ENCODE peak calls at places on chromosomes 7 and 10, in seven cellular contexts. F is HepG2, W is H1, H is GM12891, R is GM12892, B is SK-N-SH, G is K562. A is an unnamed sample.
A peak's percentile ranks its signal among the peaks of the same experiment; 100 is the strongest.

GRCh38 chr10:11416974-11417373 is 194.5 kb downstream of the USP6NL start:
- DNase-seq in F (no peak), W (no peak), H (no peak), R (no peak), B (no peak), G (no peak), A (no peak)

GRCh38 chr10:24811906-24812305 is 88.2 kb upstream of the ARHGAP21 start:
- DNase-seq in F (peak; percentile 52), W (no peak), H (no peak), R (no peak), B (no peak), G (no peak), A (no peak)

GRCh38 chr10:77251297-77252013 is 386.2 kb downstream of the KCNMA1 start:
- DNase-seq in F (peak; percentile 8), W (no peak), H (no peak), R (no peak), B (peak; percentile 58), G (peak; percentile 26), A (no peak)

GRCh38 chr7:25951414-25952276 is 200.4 kb upstream of the NFE2L3 start:
- DNase-seq in F (no peak), W (no peak), H (no peak), R (no peak), B (peak; percentile 39), G (no peak), A (no peak)

GRCh38 chr10:32983333-32983909 is 25.4 kb upstream of the ITGB1 start:
- DNase-seq in F (peak; percentile 77), W (no peak), H (no peak), R (no peak), B (peak; percentile 46), G (no peak), A (no peak)

GRCh38 chr7:7002416-7003062 is 176.5 kb upstream of the CCZ1B start:
- DNase-seq in F (no peak), W (peak; percentile 1), H (no peak), R (no peak), B (no peak), G (no peak), A (no peak)

GRCh38 chr7:99497771-99498545 is 2.1 kb downstream of the ZNF394 start:
- DNase-seq in F (no peak), W (no peak), H (no peak), R (no peak), B (no peak), G (no peak), A (no peak)

GRCh38 chr7:124937076-124937475 is 7.5 kb upstream of the POT1 start:
- DNase-seq in F (no peak), W (no peak), H (no peak), R (no peak), B (no peak), G (no peak), A (no peak)

GRCh38 chr7:129499915-129500463 is 2.3 kb upstream of the SMKR1 start:
- DNase-seq in F (no peak), W (no peak), H (no peak), R (peak; percentile 28), B (no peak), G (no peak), A (peak; percentile 26)

GRCh38 chr10:78927257-78927995 is 141.3 kb upstream of the ZMIZ1 start:
- DNase-seq in F (no peak), W (no peak), H (no peak), R (no peak), B (no peak), G (no peak), A (no peak)

GRCh38 chr7:83921798-83922607 is 272.6 kb downstream of the SEMA3A start:
- DNase-seq in F (no peak), W (no peak), H (no peak), R (no peak), B (peak; percentile 53), G (no peak), A (no peak)

GRCh38 chr10:102813734-102814455 is 23.3 kb downstream of the CYP17A1 start:
- DNase-seq in F (peak; percentile 58), W (no peak), H (no peak), R (no peak), B (no peak), G (peak; percentile 44), A (no peak)

GRCh38 chr7:12607134-12607533 is 36.6 kb downstream of the SCIN start:
- DNase-seq in F (no peak), W (no peak), H (no peak), R (no peak), B (peak; percentile 39), G (no peak), A (no peak)

GRCh38 chr10:79206300-79207095 is 137.7 kb downstream of the ZMIZ1 start:
- DNase-seq in F (no peak), W (no peak), H (no peak), R (no peak), B (no peak), G (no peak), A (no peak)

GRCh38 chr7:30926323-30926722 is 14.7 kb downstream of the AQP1 start:
- DNase-seq in F (no peak), W (no peak), H (peak; percentile 1), R (no peak), B (peak; percentile 85), G (peak; percentile 19), A (no peak)

GRCh38 chr7:114527589-114527988 is 113.0 kb downstream of the FOXP2 start:
- DNase-seq in F (no peak), W (no peak), H (no peak), R (no peak), B (no peak), G (no peak), A (no peak)

GRCh38 chr7:44534087-44534486 is 7.0 kb downstream of the NPC1L1 start:
- DNase-seq in F (no peak), W (no peak), H (no peak), R (no peak), B (no peak), G (no peak), A (no peak)

GRCh38 chr7:78780560-78780959 is 672.9 kb downstream of the MAGI2 start:
- DNase-seq in F (no peak), W (no peak), H (no peak), R (no peak), B (no peak), G (no peak), A (no peak)

GRCh38 chr7:157722137-157723060 is 385.6 kb downstream of the DNAJB6 start:
- DNase-seq in F (no peak), W (no peak), H (no peak), R (no peak), B (no peak), G (no peak), A (no peak)

DNA sequence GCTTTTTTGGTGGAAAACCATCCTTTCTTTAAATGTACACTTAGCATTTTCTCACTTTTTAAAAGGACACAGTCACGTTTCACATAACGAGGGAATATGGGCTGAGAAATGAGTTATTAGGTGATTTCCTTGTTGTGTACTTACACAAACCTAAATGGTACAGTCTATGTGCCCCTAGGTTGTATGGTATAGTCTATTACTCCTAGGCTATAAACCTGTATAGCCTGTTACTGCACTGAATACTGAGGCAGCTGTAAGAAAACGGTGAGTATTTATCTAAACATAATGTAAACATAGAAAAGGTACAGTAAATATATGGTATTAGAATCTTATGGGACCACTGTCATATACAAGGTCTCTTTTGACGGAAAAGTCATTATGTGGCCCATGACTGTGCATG is 913.5 kb upstream of the GHITM start:
- DNase-seq in F (no peak), W (no peak), H (no peak), R (no peak), B (no peak), G (no peak), A (no peak)
- TF ChIP-seq TAF1 in F (no peak), W (no peak), H (no peak), R (no peak), B (no peak), G (no peak), A (no peak)

DNA sequence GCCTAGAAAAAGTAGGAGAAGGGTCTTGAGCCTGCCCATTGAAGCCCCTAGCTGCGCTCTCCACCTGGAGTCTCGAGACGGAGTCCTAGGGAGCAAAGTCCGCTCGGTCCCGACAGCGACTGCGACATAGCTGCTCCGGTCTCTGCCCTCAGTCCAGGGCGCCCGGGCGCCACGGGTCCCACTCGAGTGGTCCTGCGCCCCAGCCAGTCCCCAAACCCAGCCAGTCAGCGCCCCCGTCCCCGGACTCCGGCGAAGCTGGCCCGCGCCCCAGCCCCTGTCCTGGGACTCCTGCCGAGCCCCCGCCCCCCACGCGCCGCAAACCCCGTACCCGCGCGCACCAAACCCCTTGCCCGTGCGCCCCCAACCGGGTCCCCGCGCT is 480 bp downstream of the TNS3 start:
- DNase-seq in F (no peak), W (no peak), H (no peak), R (no peak), B (peak; percentile 59), G (no peak), A (no peak)
- TF ChIP-seq TAF1 in F (no peak), W (peak; percentile 5), H (no peak), R (no peak), B (no peak), G (no peak), A (no peak)

DNA sequence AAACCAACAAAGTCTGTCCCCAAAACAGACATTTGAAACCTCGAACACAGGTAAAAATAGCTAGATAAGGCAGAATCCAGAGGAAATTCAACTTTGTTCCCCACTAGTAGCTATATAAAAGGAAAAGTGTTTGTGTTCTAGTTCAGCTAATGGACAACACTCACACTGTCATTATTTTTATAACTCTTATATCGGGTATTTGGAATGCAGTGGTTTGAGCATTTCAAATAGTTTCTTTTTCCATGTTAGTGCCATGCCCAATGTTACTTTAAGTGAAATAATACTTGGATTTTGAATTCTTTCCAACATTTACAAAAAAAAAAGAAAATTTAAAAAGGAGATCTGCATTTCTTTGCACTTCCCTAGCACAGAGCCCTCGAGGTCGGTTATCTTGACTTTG is 213.6 kb downstream of the DOCK4 start:
- DNase-seq in F (no peak), W (no peak), H (no peak), R (no peak), B (no peak), G (no peak), A (no peak)
- TF ChIP-seq TAF1 in F (no peak), W (no peak), H (no peak), R (no peak), B (no peak), G (no peak), A (no peak)

GRCh38 chr7:41217306-41217705 is 485.6 kb downstream of the INHBA start:
- DNase-seq in F (no peak), W (no peak), H (no peak), R (no peak), B (no peak), G (no peak), A (no peak)

GRCh38 chr7:41224063-41224763 is 478.7 kb downstream of the INHBA start:
- DNase-seq in F (no peak), W (no peak), H (no peak), R (no peak), B (no peak), G (no peak), A (no peak)

GRCh38 chr7:41222704-41223103 is 480.2 kb downstream of the INHBA start:
- DNase-seq in F (no peak), W (no peak), H (no peak), R (no peak), B (no peak), G (no peak), A (no peak)

GRCh38 chr7:41220275-41220674 is 482.6 kb downstream of the INHBA start:
- DNase-seq in F (no peak), W (no peak), H (no peak), R (no peak), B (no peak), G (no peak), A (no peak)

DNA sequence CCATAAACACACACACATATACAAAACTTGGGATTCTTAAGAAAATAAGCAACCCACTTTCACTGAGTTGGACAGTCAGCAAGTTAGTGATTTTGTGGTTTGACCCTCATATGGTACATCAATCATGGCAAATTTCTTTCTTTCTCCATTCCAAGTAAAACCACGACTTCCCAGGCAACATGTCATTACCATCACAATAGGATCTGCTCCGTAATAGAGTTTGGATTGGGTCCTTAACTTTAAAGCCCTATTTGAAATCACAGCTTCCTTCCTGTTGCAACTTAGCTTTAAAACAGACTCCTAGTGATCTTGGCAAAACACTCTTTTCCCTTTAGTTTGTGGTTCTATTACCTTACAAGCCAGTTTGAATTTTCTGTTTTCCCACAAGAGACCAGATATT is 483.6 kb downstream of the INHBA start:
- DNase-seq in F (no peak), W (no peak), H (no peak), R (no peak), B (no peak), G (no peak), A (no peak)
- TF ChIP-seq TAF1 in F (no peak), W (no peak), H (no peak), R (no peak), B (no peak), G (no peak), A (no peak)